ENCODE peak calls at places on chromosomes 2 and 18, in four cellular contexts. M, T, X and Z are unnamed samples.

GRCh38 chr2:191959209-191959608 is 112.3 kb upstream of the CAVIN2 start:
- DNase-seq in M (no peak), T (peak), X (no peak), Z (no peak)

GRCh38 chr18:26813043-26813442 is 52.5 kb downstream of the AQP4 start:
- DNase-seq in M (peak), T (no peak), X (peak), Z (no peak)

GRCh38 chr2:219987830-219988229 is 360.4 kb downstream of the SLC4A3 start:
- DNase-seq in M (peak), T (no peak), X (peak), Z (peak)

GRCh38 chr18:36504928-36505327 is 207.4 kb downstream of the FHOD3 start:
- DNase-seq in M (peak), T (no peak), X (peak), Z (peak)

GRCh38 chr18:23627325-23627724 is 35.4 kb downstream of the ANKRD29 start:
- DNase-seq in M (peak), T (no peak), X (peak), Z (peak)

GRCh38 chr2:1407950-1408695 is 5.1 kb upstream of the TPO start:
- DNase-seq in M (no peak), T (no peak), X (no peak), Z (no peak)

GRCh38 chr2:144356402-144356801 is 163.5 kb downstream of the ZEB2 start:
- DNase-seq in M (no peak), T (no peak), X (peak), Z (no peak)

GRCh38 chr2:134421556-134422328 is 167.9 kb downstream of the MGAT5 start:
- DNase-seq in M (no peak), T (no peak), X (no peak), Z (no peak)

GRCh38 chr18:21191596-21192307 is 50.3 kb upstream of the GREB1L start:
- DNase-seq in M (peak), T (peak), X (peak), Z (peak)

GRCh38 chr2:233346374-233346773 is 7.9 kb upstream of the DGKD start:
- DNase-seq in M (no peak), T (no peak), X (no peak), Z (no peak)

GRCh38 chr2:46146866-46147502 is 150.2 kb upstream of the EPAS1 start:
- DNase-seq in M (no peak), T (no peak), X (no peak), Z (no peak)

GRCh38 chr18:5986257-5986909 is 91.1 kb upstream of the TMEM200C start:
- DNase-seq in M (no peak), T (no peak), X (no peak), Z (no peak)

GRCh38 chr2:158191076-158191566 is 89.4 kb downstream of the UPP2 start:
- DNase-seq in M (peak), T (no peak), X (peak), Z (peak)

GRCh38 chr2:220811952-220812570 is 760.0 kb downstream of the EPHA4 start:
- DNase-seq in M (peak), T (no peak), X (peak), Z (peak)